ENCODE peak calls at places on chromosome 13, in eight cellular contexts. One of them, this sample, is unnamed.

GRCh38 chr13:58977085-58977484 is 1186.6 kb downstream of the DIAPH3 start:
- DNase-seq in tibial artery: no peak
- DNase-seq in AG09309: no peak
- DNase-seq in uterus: no peak
- DNase-seq in left ventricle myocardium inferior: no peak
- DNase-seq in brain microvascular endothelial cell: no peak
- DNase-seq in AG10803: no peak
- DNase-seq in prostate gland: no peak
- DNase-seq in this sample: no peak

GRCh38 chr13:21071894-21072293 is 10.5 kb upstream of the LATS2 start:
- DNase-seq in tibial artery: no peak
- DNase-seq in AG09309: no peak
- DNase-seq in uterus: no peak
- DNase-seq in left ventricle myocardium inferior: no peak
- DNase-seq in brain microvascular endothelial cell: no peak
- DNase-seq in AG10803: peak
- DNase-seq in prostate gland: no peak
- DNase-seq in this sample: no peak

GRCh38 chr13:31207630-31208549 is 8.1 kb downstream of the B3GLCT start:
- DNase-seq in tibial artery: no peak
- DNase-seq in AG09309: no peak
- DNase-seq in uterus: peak
- DNase-seq in left ventricle myocardium inferior: peak
- DNase-seq in brain microvascular endothelial cell: peak
- DNase-seq in AG10803: peak
- DNase-seq in prostate gland: no peak
- DNase-seq in this sample: no peak

GRCh38 chr13:111976474-111977183 is 90.3 kb upstream of the SOX1 start:
- DNase-seq in tibial artery: no peak
- DNase-seq in AG09309: no peak
- DNase-seq in uterus: no peak
- DNase-seq in left ventricle myocardium inferior: no peak
- DNase-seq in brain microvascular endothelial cell: no peak
- DNase-seq in AG10803: no peak
- DNase-seq in prostate gland: no peak
- DNase-seq in this sample: no peak

GRCh38 chr13:36533806-36534205 is 101.5 kb downstream of the CCNA1 start:
- DNase-seq in tibial artery: no peak
- DNase-seq in AG09309: no peak
- DNase-seq in uterus: no peak
- DNase-seq in left ventricle myocardium inferior: no peak
- DNase-seq in brain microvascular endothelial cell: no peak
- DNase-seq in AG10803: no peak
- DNase-seq in prostate gland: no peak
- DNase-seq in this sample: no peak

GRCh38 chr13:46321494-46322225 is 65.4 kb downstream of the RUBCNL start:
- DNase-seq in tibial artery: no peak
- DNase-seq in AG09309: no peak
- DNase-seq in uterus: no peak
- DNase-seq in left ventricle myocardium inferior: peak
- DNase-seq in brain microvascular endothelial cell: peak
- DNase-seq in AG10803: peak
- DNase-seq in prostate gland: peak
- DNase-seq in this sample: no peak

GRCh38 chr13:49669735-49670309 is 21.5 kb downstream of the EBPL start:
- DNase-seq in tibial artery: no peak
- DNase-seq in AG09309: no peak
- DNase-seq in uterus: peak
- DNase-seq in left ventricle myocardium inferior: no peak
- DNase-seq in brain microvascular endothelial cell: peak
- DNase-seq in AG10803: peak
- DNase-seq in prostate gland: peak
- DNase-seq in this sample: no peak

GRCh38 chr13:28252547-28252946 is 114.2 kb downstream of the PAN3 start:
- DNase-seq in tibial artery: no peak
- DNase-seq in AG09309: no peak
- DNase-seq in uterus: no peak
- DNase-seq in left ventricle myocardium inferior: no peak
- DNase-seq in brain microvascular endothelial cell: no peak
- DNase-seq in AG10803: no peak
- DNase-seq in prostate gland: no peak
- DNase-seq in this sample: no peak

GRCh38 chr13:20127263-20127562 is 33.6 kb downstream of the GJA3 start:
- DNase-seq in tibial artery: no peak
- DNase-seq in AG09309: no peak
- DNase-seq in uterus: no peak
- DNase-seq in left ventricle myocardium inferior: no peak
- DNase-seq in brain microvascular endothelial cell: no peak
- DNase-seq in AG10803: no peak
- DNase-seq in prostate gland: no peak
- DNase-seq in this sample: no peak

DNA sequence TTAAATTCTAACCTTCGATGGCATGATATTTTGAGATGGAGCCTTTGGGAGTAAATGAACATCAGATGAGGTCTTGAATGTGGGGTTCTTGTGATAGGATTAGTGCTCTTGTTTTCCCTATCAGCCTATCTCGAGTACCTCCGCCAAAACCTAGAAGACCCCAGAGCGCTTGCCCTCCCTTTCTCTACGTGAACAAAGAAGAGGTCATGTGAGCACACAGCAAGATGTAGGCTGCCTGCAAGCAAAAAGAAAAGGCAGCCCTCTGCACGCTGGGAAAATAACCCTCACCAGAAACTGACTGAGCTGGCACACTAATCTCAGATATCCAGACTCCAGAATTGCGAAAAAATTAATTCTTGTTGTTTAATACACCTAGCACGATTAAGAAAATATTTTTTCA is 799.8 kb upstream of the SLC10A2 start:
- DNase-seq in tibial artery: no peak
- DNase-seq in AG09309: no peak
- DNase-seq in uterus: no peak
- DNase-seq in left ventricle myocardium inferior: no peak
- DNase-seq in brain microvascular endothelial cell: no peak
- DNase-seq in AG10803: no peak
- DNase-seq in prostate gland: no peak
- DNase-seq in this sample: no peak
- H3K4me3 ChIP-seq in tibial artery: no peak
- H3K4me3 ChIP-seq in AG09309: no peak
- H3K4me3 ChIP-seq in uterus: no peak
- H3K4me3 ChIP-seq in left ventricle myocardium inferior: no peak
- H3K4me3 ChIP-seq in brain microvascular endothelial cell: no peak
- H3K4me3 ChIP-seq in AG10803: no peak
- H3K4me3 ChIP-seq in prostate gland: no peak
- H3K4me3 ChIP-seq in this sample: no peak

DNA sequence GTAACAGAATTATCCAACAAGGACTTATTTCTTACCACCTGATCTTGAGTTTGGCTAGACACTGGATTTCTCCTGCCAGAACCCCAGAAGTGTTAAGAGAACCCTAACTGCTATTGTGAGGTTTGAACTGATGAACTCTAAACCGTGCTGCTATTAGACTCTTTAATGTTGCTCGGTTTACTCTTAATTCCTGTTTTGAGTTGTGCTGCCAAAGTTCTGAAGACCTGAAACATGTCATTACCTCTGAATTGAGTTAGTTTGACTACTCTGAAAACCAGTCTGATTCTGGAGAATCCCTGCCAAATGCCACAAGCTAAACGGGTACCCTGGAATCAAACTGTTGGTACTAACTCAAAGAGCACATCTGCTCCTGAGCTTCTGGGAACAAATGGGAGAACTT is 215.5 kb downstream of the KLF12 start:
- DNase-seq in tibial artery: no peak
- DNase-seq in AG09309: no peak
- DNase-seq in uterus: no peak
- DNase-seq in left ventricle myocardium inferior: no peak
- DNase-seq in brain microvascular endothelial cell: no peak
- DNase-seq in AG10803: no peak
- DNase-seq in prostate gland: no peak
- DNase-seq in this sample: no peak
- H3K4me3 ChIP-seq in tibial artery: no peak
- H3K4me3 ChIP-seq in AG09309: no peak
- H3K4me3 ChIP-seq in uterus: no peak
- H3K4me3 ChIP-seq in left ventricle myocardium inferior: no peak
- H3K4me3 ChIP-seq in brain microvascular endothelial cell: no peak
- H3K4me3 ChIP-seq in AG10803: no peak
- H3K4me3 ChIP-seq in prostate gland: no peak
- H3K4me3 ChIP-seq in this sample: no peak

GRCh38 chr13:113447596-113447995 is 5.7 kb downstream of the ADPRHL1 start:
- DNase-seq in tibial artery: peak
- DNase-seq in AG09309: no peak
- DNase-seq in uterus: no peak
- DNase-seq in left ventricle myocardium inferior: no peak
- DNase-seq in brain microvascular endothelial cell: no peak
- DNase-seq in AG10803: no peak
- DNase-seq in prostate gland: no peak
- DNase-seq in this sample: no peak
- H3K4me3 ChIP-seq in tibial artery: no peak
- H3K4me3 ChIP-seq in AG09309: no peak
- H3K4me3 ChIP-seq in uterus: no peak
- H3K4me3 ChIP-seq in left ventricle myocardium inferior: peak
- H3K4me3 ChIP-seq in brain microvascular endothelial cell: no peak
- H3K4me3 ChIP-seq in AG10803: no peak
- H3K4me3 ChIP-seq in prostate gland: no peak
- H3K4me3 ChIP-seq in this sample: no peak

DNA sequence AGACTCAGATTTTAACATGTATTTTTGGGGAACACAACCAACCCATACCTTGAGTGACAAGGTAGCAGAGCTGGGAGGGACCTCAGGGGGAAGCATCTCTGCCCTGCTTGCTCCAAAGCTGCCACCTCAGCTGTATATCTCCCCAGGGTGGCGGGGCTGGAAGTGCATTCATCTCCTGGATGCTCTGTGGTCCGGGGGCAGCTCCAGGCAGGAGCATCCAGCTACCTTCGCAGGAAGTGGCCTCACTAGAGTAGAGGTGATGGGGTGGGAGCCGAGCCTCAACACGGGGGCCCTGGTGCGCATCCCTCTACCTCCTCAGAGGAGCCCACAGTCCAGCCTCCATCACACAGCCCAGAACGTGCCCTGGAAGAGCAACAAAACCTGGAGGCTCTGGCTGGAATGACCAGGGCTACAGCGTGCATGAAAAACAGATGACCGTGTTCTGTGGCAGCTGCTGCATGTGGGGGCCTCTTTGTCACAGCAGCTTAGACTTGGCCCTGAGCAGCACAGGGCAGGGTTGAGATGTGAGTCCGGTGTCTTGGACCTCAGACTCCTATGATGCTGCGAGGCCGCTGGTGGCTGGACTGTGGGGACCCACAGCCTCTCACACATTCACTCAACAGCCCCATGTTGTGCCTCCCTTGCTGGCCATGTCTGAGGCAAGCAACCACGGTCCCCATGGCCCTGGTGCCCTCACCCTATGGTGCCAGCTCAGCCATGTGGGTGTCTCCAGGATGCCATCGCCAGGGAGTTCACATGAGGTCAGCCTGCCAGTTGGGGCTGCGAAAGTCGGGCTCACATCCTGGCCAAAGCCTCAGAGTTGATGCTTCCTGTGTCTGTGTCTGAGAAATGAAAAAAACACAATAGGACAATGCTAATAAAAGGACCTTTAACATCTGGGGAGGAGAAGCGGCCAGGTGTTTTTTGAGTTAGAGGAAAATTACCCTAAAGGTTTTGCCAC is 17.1 kb upstream of the GAS6 start:
- DNase-seq in tibial artery: peak
- DNase-seq in AG09309: no peak
- DNase-seq in uterus: no peak
- DNase-seq in left ventricle myocardium inferior: no peak
- DNase-seq in brain microvascular endothelial cell: no peak
- DNase-seq in AG10803: no peak
- DNase-seq in prostate gland: no peak
- DNase-seq in this sample: no peak
- H3K4me3 ChIP-seq in tibial artery: no peak
- H3K4me3 ChIP-seq in AG09309: no peak
- H3K4me3 ChIP-seq in uterus: no peak
- H3K4me3 ChIP-seq in left ventricle myocardium inferior: no peak
- H3K4me3 ChIP-seq in brain microvascular endothelial cell: no peak
- H3K4me3 ChIP-seq in AG10803: no peak
- H3K4me3 ChIP-seq in prostate gland: no peak
- H3K4me3 ChIP-seq in this sample: no peak

GRCh38 chr13:23652909-23653726 is 82.9 kb downstream of the TNFRSF19 start:
- DNase-seq in tibial artery: no peak
- DNase-seq in AG09309: no peak
- DNase-seq in uterus: no peak
- DNase-seq in left ventricle myocardium inferior: no peak
- DNase-seq in brain microvascular endothelial cell: peak
- DNase-seq in AG10803: no peak
- DNase-seq in prostate gland: no peak
- DNase-seq in this sample: no peak
- H3K4me3 ChIP-seq in tibial artery: no peak
- H3K4me3 ChIP-seq in AG09309: no peak
- H3K4me3 ChIP-seq in uterus: no peak
- H3K4me3 ChIP-seq in left ventricle myocardium inferior: no peak
- H3K4me3 ChIP-seq in brain microvascular endothelial cell: no peak
- H3K4me3 ChIP-seq in AG10803: no peak
- H3K4me3 ChIP-seq in prostate gland: no peak
- H3K4me3 ChIP-seq in this sample: no peak

GRCh38 chr13:23321534-23322241 is 111.8 kb downstream of the SACS start:
- DNase-seq in tibial artery: peak
- DNase-seq in AG09309: peak
- DNase-seq in uterus: peak
- DNase-seq in left ventricle myocardium inferior: peak
- DNase-seq in brain microvascular endothelial cell: peak
- DNase-seq in AG10803: peak
- DNase-seq in prostate gland: no peak
- DNase-seq in this sample: peak
- H3K4me3 ChIP-seq in tibial artery: peak
- H3K4me3 ChIP-seq in AG09309: no peak
- H3K4me3 ChIP-seq in uterus: no peak
- H3K4me3 ChIP-seq in left ventricle myocardium inferior: peak
- H3K4me3 ChIP-seq in brain microvascular endothelial cell: peak
- H3K4me3 ChIP-seq in AG10803: peak
- H3K4me3 ChIP-seq in prostate gland: no peak
- H3K4me3 ChIP-seq in this sample: peak

GRCh38 chr13:75760182-75760981 is 124.3 kb downstream of the LMO7 start:
- DNase-seq in tibial artery: no peak
- DNase-seq in AG09309: no peak
- DNase-seq in uterus: no peak
- DNase-seq in left ventricle myocardium inferior: no peak
- DNase-seq in brain microvascular endothelial cell: no peak
- DNase-seq in AG10803: no peak
- DNase-seq in prostate gland: peak
- DNase-seq in this sample: no peak
- H3K4me3 ChIP-seq in tibial artery: peak
- H3K4me3 ChIP-seq in AG09309: no peak
- H3K4me3 ChIP-seq in uterus: no peak
- H3K4me3 ChIP-seq in left ventricle myocardium inferior: peak
- H3K4me3 ChIP-seq in brain microvascular endothelial cell: no peak
- H3K4me3 ChIP-seq in AG10803: peak
- H3K4me3 ChIP-seq in prostate gland: peak
- H3K4me3 ChIP-seq in this sample: no peak